ENCODE peak calls at places on chromosomes 12 and 14, in nine cellular contexts. One of them, this sample, is unnamed.

GRCh38 chr12:22408605-22409004 is 74.1 kb upstream of the ST8SIA1 start:
- DNase-seq in HL-60: no peak
- DNase-seq in stomach: peak
- DNase-seq in HCT116: no peak
- DNase-seq in transverse colon: no peak
- DNase-seq in breast epithelium: peak
- DNase-seq in H1: no peak
- DNase-seq in HepG2: no peak
- DNase-seq in prostate gland: peak
- DNase-seq in this sample: no peak

GRCh38 chr12:59252731-59253130 is 332.4 kb upstream of the LRIG3 start:
- DNase-seq in HL-60: no peak
- DNase-seq in stomach: no peak
- DNase-seq in HCT116: no peak
- DNase-seq in transverse colon: no peak
- DNase-seq in breast epithelium: no peak
- DNase-seq in H1: no peak
- DNase-seq in HepG2: no peak
- DNase-seq in prostate gland: no peak
- DNase-seq in this sample: no peak

GRCh38 chr14:64438181-64438839 is 27.0 kb upstream of the AKAP5 start:
- DNase-seq in HL-60: no peak
- DNase-seq in stomach: no peak
- DNase-seq in HCT116: peak
- DNase-seq in transverse colon: no peak
- DNase-seq in breast epithelium: no peak
- DNase-seq in H1: no peak
- DNase-seq in HepG2: no peak
- DNase-seq in prostate gland: no peak
- DNase-seq in this sample: no peak

GRCh38 chr14:55133416-55133815 is 4.4 kb downstream of the LGALS3 start:
- DNase-seq in HL-60: no peak
- DNase-seq in stomach: no peak
- DNase-seq in HCT116: peak
- DNase-seq in transverse colon: no peak
- DNase-seq in breast epithelium: no peak
- DNase-seq in H1: no peak
- DNase-seq in HepG2: no peak
- DNase-seq in prostate gland: no peak
- DNase-seq in this sample: no peak

GRCh38 chr12:92502417-92503028 is 200.3 kb upstream of the PLEKHG7 start:
- DNase-seq in HL-60: peak
- DNase-seq in stomach: no peak
- DNase-seq in HCT116: no peak
- DNase-seq in transverse colon: no peak
- DNase-seq in breast epithelium: no peak
- DNase-seq in H1: no peak
- DNase-seq in HepG2: peak
- DNase-seq in prostate gland: no peak
- DNase-seq in this sample: no peak

GRCh38 chr14:50047274-50047676 is 69.1 kb downstream of the VCPKMT start:
- DNase-seq in HL-60: peak
- DNase-seq in stomach: peak
- DNase-seq in HCT116: no peak
- DNase-seq in transverse colon: peak
- DNase-seq in breast epithelium: no peak
- DNase-seq in H1: no peak
- DNase-seq in HepG2: peak
- DNase-seq in prostate gland: peak
- DNase-seq in this sample: no peak

GRCh38 chr12:124668602-124669001 is 101.2 kb upstream of the NCOR2 start:
- DNase-seq in HL-60: no peak
- DNase-seq in stomach: peak
- DNase-seq in HCT116: no peak
- DNase-seq in transverse colon: no peak
- DNase-seq in breast epithelium: no peak
- DNase-seq in H1: no peak
- DNase-seq in HepG2: no peak
- DNase-seq in prostate gland: no peak
- DNase-seq in this sample: no peak

GRCh38 chr12:30598889-30599288 is 96.8 kb downstream of the IPO8 start:
- DNase-seq in HL-60: no peak
- DNase-seq in stomach: no peak
- DNase-seq in HCT116: no peak
- DNase-seq in transverse colon: no peak
- DNase-seq in breast epithelium: no peak
- DNase-seq in H1: no peak
- DNase-seq in HepG2: no peak
- DNase-seq in prostate gland: no peak
- DNase-seq in this sample: no peak

GRCh38 chr14:32531942-32532341 is 202.8 kb downstream of the AKAP6 start:
- DNase-seq in HL-60: no peak
- DNase-seq in stomach: no peak
- DNase-seq in HCT116: no peak
- DNase-seq in transverse colon: no peak
- DNase-seq in breast epithelium: no peak
- DNase-seq in H1: no peak
- DNase-seq in HepG2: no peak
- DNase-seq in prostate gland: no peak
- DNase-seq in this sample: no peak
- H3K27ac ChIP-seq in HL-60: no peak
- H3K27ac ChIP-seq in stomach: no peak
- H3K27ac ChIP-seq in HCT116: no peak
- H3K27ac ChIP-seq in transverse colon: no peak
- H3K27ac ChIP-seq in breast epithelium: no peak
- H3K27ac ChIP-seq in H1: no peak
- H3K27ac ChIP-seq in HepG2: no peak
- H3K27ac ChIP-seq in prostate gland: no peak
- H3K27ac ChIP-seq in this sample: no peak

DNA sequence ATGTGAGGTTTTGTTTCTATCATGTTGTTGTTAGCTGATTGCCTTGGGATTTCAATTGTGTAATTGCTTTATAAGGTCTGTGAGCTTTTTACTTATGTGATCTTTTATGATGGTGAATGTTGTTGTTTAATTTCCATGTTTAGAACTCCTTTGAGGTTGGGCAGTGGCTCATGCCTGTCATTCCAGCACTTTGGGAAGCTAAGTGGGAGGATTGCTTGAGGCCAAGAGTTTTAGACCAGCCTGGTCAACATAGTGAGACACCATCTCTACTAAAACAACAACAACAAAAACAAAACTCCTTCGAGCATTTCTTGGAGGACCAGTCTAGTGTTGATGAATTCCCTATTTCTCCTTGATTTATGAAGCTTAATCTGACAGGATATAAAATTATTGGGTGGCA is 102.1 kb upstream of the PMCH start:
- DNase-seq in HL-60: no peak
- DNase-seq in stomach: no peak
- DNase-seq in HCT116: no peak
- DNase-seq in transverse colon: no peak
- DNase-seq in breast epithelium: no peak
- DNase-seq in H1: no peak
- DNase-seq in HepG2: no peak
- DNase-seq in prostate gland: no peak
- DNase-seq in this sample: no peak
- TF ChIP-seq POLR2AphosphoS5 in HL-60: no peak
- TF ChIP-seq POLR2AphosphoS5 in stomach: no peak
- TF ChIP-seq POLR2AphosphoS5 in HCT116: no peak
- TF ChIP-seq POLR2AphosphoS5 in transverse colon: no peak
- TF ChIP-seq POLR2AphosphoS5 in breast epithelium: no peak
- TF ChIP-seq POLR2AphosphoS5 in H1: no peak
- TF ChIP-seq POLR2AphosphoS5 in HepG2: no peak
- TF ChIP-seq POLR2AphosphoS5 in prostate gland: no peak
- TF ChIP-seq POLR2AphosphoS5 in this sample: no peak

GRCh38 chr12:102051431-102051965 is 10.3 kb downstream of the WASHC3 start:
- DNase-seq in HL-60: no peak
- DNase-seq in stomach: no peak
- DNase-seq in HCT116: no peak
- DNase-seq in transverse colon: no peak
- DNase-seq in breast epithelium: no peak
- DNase-seq in H1: no peak
- DNase-seq in HepG2: no peak
- DNase-seq in prostate gland: no peak
- DNase-seq in this sample: no peak
- H3K27ac ChIP-seq in HL-60: peak
- H3K27ac ChIP-seq in stomach: no peak
- H3K27ac ChIP-seq in HCT116: no peak
- H3K27ac ChIP-seq in transverse colon: no peak
- H3K27ac ChIP-seq in breast epithelium: no peak
- H3K27ac ChIP-seq in H1: no peak
- H3K27ac ChIP-seq in HepG2: no peak
- H3K27ac ChIP-seq in prostate gland: no peak
- H3K27ac ChIP-seq in this sample: no peak

GRCh38 chr12:25994252-25994651 is 35.8 kb downstream of the RASSF8 start:
- DNase-seq in HL-60: no peak
- DNase-seq in stomach: no peak
- DNase-seq in HCT116: no peak
- DNase-seq in transverse colon: no peak
- DNase-seq in breast epithelium: no peak
- DNase-seq in H1: no peak
- DNase-seq in HepG2: no peak
- DNase-seq in prostate gland: no peak
- DNase-seq in this sample: no peak
- TF ChIP-seq POLR2AphosphoS5 in HL-60: no peak
- TF ChIP-seq POLR2AphosphoS5 in stomach: no peak
- TF ChIP-seq POLR2AphosphoS5 in HCT116: no peak
- TF ChIP-seq POLR2AphosphoS5 in transverse colon: no peak
- TF ChIP-seq POLR2AphosphoS5 in breast epithelium: no peak
- TF ChIP-seq POLR2AphosphoS5 in H1: no peak
- TF ChIP-seq POLR2AphosphoS5 in HepG2: no peak
- TF ChIP-seq POLR2AphosphoS5 in prostate gland: no peak
- TF ChIP-seq POLR2AphosphoS5 in this sample: no peak

DNA sequence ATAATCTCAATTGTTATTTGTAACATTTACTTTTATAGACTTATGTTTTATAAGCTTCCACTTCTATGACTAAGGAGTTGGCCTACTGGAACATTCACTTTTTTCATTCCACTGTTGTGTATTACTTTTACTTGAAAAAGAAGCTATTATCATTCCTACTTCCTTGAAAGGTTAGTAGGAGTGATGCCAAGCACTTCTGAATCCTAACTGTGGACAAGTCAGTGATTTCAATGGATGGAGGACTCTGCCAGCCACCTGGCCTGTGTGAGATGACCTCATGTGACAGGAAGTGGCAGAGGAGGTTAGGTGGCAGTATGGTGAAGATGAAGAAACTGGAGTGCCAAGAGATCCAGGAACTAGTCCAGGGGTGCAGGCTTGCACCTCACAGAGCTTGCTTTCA is 46.0 kb downstream of the TECPR2 start:
- DNase-seq in HL-60: peak
- DNase-seq in stomach: no peak
- DNase-seq in HCT116: no peak
- DNase-seq in transverse colon: no peak
- DNase-seq in breast epithelium: peak
- DNase-seq in H1: no peak
- DNase-seq in HepG2: no peak
- DNase-seq in prostate gland: no peak
- DNase-seq in this sample: no peak
- H3K27ac ChIP-seq in HL-60: no peak
- H3K27ac ChIP-seq in stomach: no peak
- H3K27ac ChIP-seq in HCT116: no peak
- H3K27ac ChIP-seq in transverse colon: peak
- H3K27ac ChIP-seq in breast epithelium: peak
- H3K27ac ChIP-seq in H1: no peak
- H3K27ac ChIP-seq in HepG2: no peak
- H3K27ac ChIP-seq in prostate gland: no peak
- H3K27ac ChIP-seq in this sample: no peak

DNA sequence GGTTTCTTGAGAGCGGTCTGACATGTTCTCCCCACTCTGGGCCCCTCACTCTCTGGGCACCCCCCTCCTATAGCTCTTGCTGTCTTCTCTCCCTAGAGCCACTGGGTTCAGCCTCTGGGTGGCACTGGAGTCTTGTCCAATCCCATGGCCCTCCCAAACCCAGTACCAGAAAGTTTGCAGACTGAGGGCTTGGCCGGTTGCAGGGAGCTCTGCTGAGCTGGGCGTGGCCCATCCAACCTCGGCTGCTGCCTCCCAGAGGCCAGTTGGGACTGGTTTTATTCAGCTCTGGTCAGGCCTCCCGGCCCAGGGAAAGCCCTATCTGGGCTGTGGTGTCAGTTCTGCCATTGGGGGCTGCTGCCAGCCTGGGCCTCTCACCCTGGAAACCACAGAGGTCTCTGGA is 37.9 kb downstream of the ISCA2 start:
- DNase-seq in HL-60: no peak
- DNase-seq in stomach: peak
- DNase-seq in HCT116: peak
- DNase-seq in transverse colon: peak
- DNase-seq in breast epithelium: no peak
- DNase-seq in H1: peak
- DNase-seq in HepG2: peak
- DNase-seq in prostate gland: no peak
- DNase-seq in this sample: no peak
- TF ChIP-seq POLR2AphosphoS5 in HL-60: no peak
- TF ChIP-seq POLR2AphosphoS5 in stomach: no peak
- TF ChIP-seq POLR2AphosphoS5 in HCT116: no peak
- TF ChIP-seq POLR2AphosphoS5 in transverse colon: no peak
- TF ChIP-seq POLR2AphosphoS5 in breast epithelium: no peak
- TF ChIP-seq POLR2AphosphoS5 in H1: no peak
- TF ChIP-seq POLR2AphosphoS5 in HepG2: no peak
- TF ChIP-seq POLR2AphosphoS5 in prostate gland: no peak
- TF ChIP-seq POLR2AphosphoS5 in this sample: no peak

GRCh38 chr14:76131071-76131985 is 20.4 kb upstream of the GPATCH2L start:
- DNase-seq in HL-60: no peak
- DNase-seq in stomach: no peak
- DNase-seq in HCT116: no peak
- DNase-seq in transverse colon: no peak
- DNase-seq in breast epithelium: no peak
- DNase-seq in H1: no peak
- DNase-seq in HepG2: no peak
- DNase-seq in prostate gland: no peak
- DNase-seq in this sample: no peak
- H3K27ac ChIP-seq in HL-60: no peak
- H3K27ac ChIP-seq in stomach: no peak
- H3K27ac ChIP-seq in HCT116: no peak
- H3K27ac ChIP-seq in transverse colon: no peak
- H3K27ac ChIP-seq in breast epithelium: no peak
- H3K27ac ChIP-seq in H1: no peak
- H3K27ac ChIP-seq in HepG2: no peak
- H3K27ac ChIP-seq in prostate gland: no peak
- H3K27ac ChIP-seq in this sample: no peak

This sample was measured in SK-N-MC.